ENCODE peak calls at places on chromosomes 16 and 17, in ten cellular contexts. L, Y, A, C, F, I, E, O, H and S are unnamed samples. For H3K9me3, the result is how much of the 10 kb centered on the place peaks cover.

GRCh38 chr17:57004944-57005579 is 27.1 kb downstream of the SCPEP1 start:
- DNase-seq in O (peak), C (peak), H (no peak), L (no peak), I (no peak), E (no peak), Y (no peak), A (no peak), F (no peak), S (no peak)

GRCh38 chr16:70523621-70524405 is at the start of gene SF3B3:
- DNase-seq in E (peak), Y (peak), A (peak), O (peak), F (peak), L (peak), I (peak), H (peak), C (peak), S (peak)

GRCh38 chr17:55430531-55431228 is 9.0 kb upstream of the MMD start:
- DNase-seq in A (no peak), O (no peak), F (no peak), L (no peak), E (no peak), C (no peak), H (peak), Y (no peak), I (no peak), S (no peak)

GRCh38 chr16:12126091-12126806 is 149.7 kb downstream of the SNX29 start:
- DNase-seq in L (no peak), F (no peak), O (no peak), E (no peak), Y (no peak), A (no peak), H (no peak), C (no peak), I (no peak), S (no peak)

GRCh38 chr17:35514561-35514960 is 22.9 kb downstream of the SLFN12L start:
- DNase-seq in C (no peak), I (no peak), Y (no peak), A (no peak), E (no peak), F (no peak), O (no peak), L (no peak), H (no peak), S (no peak)

GRCh38 chr17:74827800-74828199 is 31.9 kb downstream of the GRIN2C start:
- DNase-seq in A (no peak), O (no peak), I (no peak), C (no peak), H (no peak), F (no peak), Y (no peak), E (no peak), L (no peak), S (no peak)

GRCh38 chr17:28180449-28180848 is 138.0 kb downstream of the NLK start:
- DNase-seq in Y (no peak), O (no peak), E (no peak), A (no peak), I (peak), C (no peak), L (no peak), H (no peak), F (peak), S (no peak)

GRCh38 chr16:85928411-85928820 is 29.5 kb downstream of the IRF8 start:
- DNase-seq in O (no peak), E (no peak), C (no peak), H (no peak), F (peak), I (peak), Y (no peak), A (peak), L (no peak), S (no peak)

GRCh38 chr16:67431077-67431804 is at the start of gene HSD11B2:
- DNase-seq in E (no peak), O (peak), F (peak), C (peak), A (no peak), L (peak), H (peak), I (peak), Y (peak), S (no peak)

GRCh38 chr17:80279895-80280294 is 19.2 kb downstream of the RNF213 start:
- DNase-seq in O (peak), E (no peak), F (peak), Y (no peak), A (peak), I (peak), H (peak), L (no peak), C (no peak), S (no peak)

GRCh38 chr16:80512460-80512859 is 28.3 kb upstream of the DYNLRB2 start:
- DNase-seq in L (no peak), H (no peak), A (no peak), Y (no peak), E (no peak), F (no peak), C (no peak), O (no peak), I (no peak), S (no peak)

GRCh38 chr16:35706901-35707300 is 2247.5 kb downstream of the TP53TG3F start:
- DNase-seq in C (no peak), L (no peak), E (no peak), A (no peak), O (no peak), Y (no peak), F (no peak), H (no peak), I (no peak), S (no peak)
- H3K9me3 ChIP-seq in C (under half), L (under half), E (under half), A (under half), O (under half), Y (under half), F (under half), H (under half), I (under half), S (under half)

GRCh38 chr16:75039941-75040340 is 41.1 kb downstream of the ZNRF1 start:
- DNase-seq in C (no peak), E (no peak), I (no peak), Y (no peak), O (no peak), F (no peak), A (no peak), L (no peak), H (no peak), S (no peak)
- H3K9me3 ChIP-seq in C (under half), E (under half), I (under half), Y (under half), O (under half), F (under half), A (under half), L (under half), H (under half), S (under half)

GRCh38 chr17:70313031-70313430 is 143.7 kb downstream of the KCNJ2 start:
- DNase-seq in Y (no peak), I (no peak), L (no peak), A (no peak), F (peak), O (no peak), E (no peak), C (no peak), H (no peak), S (no peak)
- H3K9me3 ChIP-seq in Y (under half), I (under half), L (under half), A (under half), F (under half), O (under half), E (under half), C (under half), H (under half), S (under half)

GRCh38 chr16:84703671-84704070 is 3.9 kb downstream of the USP10 start:
- DNase-seq in E (no peak), C (no peak), I (peak), A (no peak), O (no peak), F (no peak), H (no peak), Y (no peak), L (no peak), S (no peak)
- H3K9me3 ChIP-seq in E (under half), C (under half), I (under half), A (under half), O (under half), F (under half), H (under half), Y (under half), L (under half), S (under half)

DNA sequence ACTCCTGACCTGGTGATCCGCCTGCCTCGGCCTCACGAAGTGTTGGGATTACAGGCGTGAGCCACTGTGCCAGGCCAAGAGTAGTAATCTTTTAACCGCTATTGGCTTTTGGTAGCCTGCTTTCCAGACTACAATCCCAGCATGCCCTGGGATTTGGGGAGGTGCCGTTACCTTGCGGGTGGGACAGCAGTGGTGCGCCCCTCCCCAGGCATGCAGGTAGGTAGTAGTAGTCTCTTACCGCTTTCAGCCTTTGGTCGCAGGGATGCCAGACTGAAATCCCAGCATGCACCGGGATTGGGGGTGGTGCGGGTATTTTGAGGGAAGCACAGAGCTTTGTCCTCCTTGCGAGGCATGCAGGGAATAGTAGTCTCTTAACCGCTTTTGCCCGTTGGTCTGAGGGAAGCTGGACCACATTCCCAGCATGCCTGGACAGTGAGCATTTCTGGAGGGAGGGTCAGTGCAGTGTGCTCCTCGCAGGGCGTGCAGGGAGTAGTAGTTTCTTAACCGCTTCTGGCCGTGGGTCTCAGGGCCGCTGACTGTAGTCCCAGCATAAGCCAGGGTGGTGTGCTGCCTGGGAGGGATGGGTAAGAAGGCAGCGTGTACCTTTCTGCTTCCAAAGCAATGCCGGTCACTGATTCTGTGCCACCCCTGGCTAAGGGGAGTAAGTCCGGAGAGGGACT is 1686.8 kb downstream of the TP53TG3F start:
- DNase-seq in E (no peak), C (no peak), L (no peak), I (no peak), O (no peak), H (no peak), A (no peak), F (no peak), Y (no peak), S (no peak)
- H3K9me3 ChIP-seq in E (under half), C (under half), L (under half), I (under half), O (under half), H (under half), A (under half), F (under half), Y (under half), S (under half)

GRCh38 chr17:3256575-3256974 is 41.6 kb downstream of the OR3A1 start:
- DNase-seq in I (no peak), Y (no peak), H (no peak), A (no peak), F (no peak), L (no peak), E (no peak), O (no peak), C (no peak), S (no peak)

GRCh38 chr17:3260163-3260562 is 38.0 kb downstream of the OR3A1 start:
- DNase-seq in Y (no peak), L (no peak), C (no peak), H (no peak), I (no peak), E (no peak), A (no peak), O (no peak), F (no peak), S (no peak)

GRCh38 chr17:3260600-3260999 is 37.6 kb downstream of the OR3A1 start:
- DNase-seq in O (no peak), F (no peak), H (no peak), I (no peak), C (no peak), E (no peak), A (no peak), L (no peak), Y (no peak), S (no peak)
- H3K9me3 ChIP-seq in O (under half), F (under half), H (under half), I (under half), C (under half), E (under half), A (under half), L (under half), Y (under half), S (under half)

GRCh38 chr17:38885044-38885727 is 15.3 kb downstream of the LASP1 start:
- DNase-seq in O (no peak), A (no peak), F (no peak), L (no peak), I (no peak), H (no peak), E (no peak), C (no peak), Y (no peak), S (no peak)
- H3K9me3 ChIP-seq in O (under half), A (under half), F (under half), L (under half), I (under half), H (under half), E (under half), C (under half), Y (under half), S (under half)